ENCODE peak calls at places on chromosomes 2 and 18, in six cellular contexts. Z, U, D, R, K and X are unnamed samples.

GRCh38 chr18:12422936-12423335 is 15.2 kb downstream of the PRELID3A start:
- DNase-seq in Z (no peak), U (peak; percentile 63), D (no peak), R (no peak), K (no peak), X (no peak)

GRCh38 chr2:241813080-241813805 is 4.2 kb downstream of the NEU4 start:
- DNase-seq in Z (no peak), U (no peak), D (no peak), R (peak; percentile 36), K (no peak), X (no peak)

GRCh38 chr2:1742680-1743395 is 1.5 kb downstream of the PXDN start:
- DNase-seq in Z (no peak), U (peak; percentile 58), D (peak; percentile 76), R (peak; percentile 78), K (peak; percentile 85), X (peak; percentile 94)

GRCh38 chr2:219492575-219492974 is 6.1 kb upstream of the GMPPA start:
- DNase-seq in Z (no peak), U (no peak), D (no peak), R (no peak), K (no peak), X (no peak)

GRCh38 chr2:159256159-159256558 is 30.3 kb downstream of the WDSUB1 start:
- DNase-seq in Z (no peak), U (no peak), D (no peak), R (no peak), K (no peak), X (peak; percentile 28)

GRCh38 chr2:86485103-86485502 is 43.9 kb downstream of the KDM3A start:
- DNase-seq in Z (no peak), U (no peak), D (no peak), R (no peak), K (no peak), X (no peak)

GRCh38 chr2:120468136-120468535 is 122.2 kb downstream of the INHBB start:
- DNase-seq in Z (no peak), U (no peak), D (peak; percentile 8), R (no peak), K (no peak), X (no peak)

GRCh38 chr2:20620271-20620681 is 30.6 kb downstream of the HS1BP3 start:
- DNase-seq in Z (no peak), U (no peak), D (peak; percentile 25), R (no peak), K (no peak), X (no peak)

GRCh38 chr2:134508396-134508795 is 210.4 kb downstream of the TMEM163 start:
- DNase-seq in Z (no peak), U (no peak), D (no peak), R (no peak), K (no peak), X (no peak)

GRCh38 chr2:226984461-226985226 is 148.8 kb downstream of the RHBDD1 start:
- DNase-seq in Z (no peak), U (no peak), D (no peak), R (no peak), K (no peak), X (no peak)

GRCh38 chr2:70931376-70932000 is 4.2 kb upstream of the ATP6V1B1 start:
- DNase-seq in Z (no peak), U (no peak), D (no peak), R (no peak), K (no peak), X (no peak)

GRCh38 chr2:240997141-240997855 is 1.1 kb upstream of the SNED1 start:
- DNase-seq in Z (no peak), U (no peak), D (peak; percentile 50), R (no peak), K (peak; percentile 60), X (peak; percentile 49)

GRCh38 chr2:154386186-154386585 is 312.3 kb upstream of the KCNJ3 start:
- DNase-seq in Z (no peak), U (no peak), D (no peak), R (no peak), K (no peak), X (no peak)

GRCh38 chr2:37623971-37624897 is 47.2 kb downstream of the CDC42EP3 start:
- DNase-seq in Z (no peak), U (no peak), D (no peak), R (no peak), K (no peak), X (peak; percentile 62)

GRCh38 chr18:46950064-46950656 is 32.8 kb downstream of the KATNAL2 start:
- DNase-seq in Z (no peak), U (peak; percentile 9), D (no peak), R (no peak), K (no peak), X (peak; percentile 2)

GRCh38 chr2:159613515-159614336 is 2.6 kb downstream of the BAZ2B start:
- DNase-seq in Z (no peak), U (peak; percentile 30), D (no peak), R (no peak), K (no peak), X (peak; percentile 53)

GRCh38 chr2:234121999-234122398 is 71.5 kb downstream of the SPP2 start:
- DNase-seq in Z (no peak), U (no peak), D (no peak), R (no peak), K (no peak), X (no peak)

GRCh38 chr2:234110219-234110618 is 59.7 kb downstream of the SPP2 start:
- DNase-seq in Z (no peak), U (no peak), D (no peak), R (no peak), K (no peak), X (no peak)

GRCh38 chr2:234111523-234111922 is 61.0 kb downstream of the SPP2 start:
- DNase-seq in Z (peak; percentile 90), U (peak; percentile 62), D (no peak), R (no peak), K (no peak), X (peak; percentile 50)

DNA sequence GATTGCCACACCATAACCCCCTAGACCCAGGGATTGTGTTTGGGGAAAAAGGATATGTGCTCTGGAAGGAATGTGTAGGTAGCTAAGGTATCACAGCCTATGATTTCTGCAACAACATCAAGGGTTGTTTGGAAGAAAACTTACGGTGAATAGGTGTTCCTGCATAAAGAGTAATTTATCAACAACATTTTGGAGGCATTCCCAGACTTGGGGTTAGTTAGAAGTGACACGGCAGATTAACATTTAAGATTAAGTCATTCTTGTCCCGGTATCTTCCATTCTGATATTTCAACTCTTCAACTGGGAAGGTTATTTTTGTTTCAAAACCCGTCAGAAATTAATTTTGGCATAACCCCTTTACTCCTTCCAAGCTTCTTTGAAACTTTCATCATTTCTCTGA is 65.5 kb downstream of the SPP2 start:
- DNase-seq in Z (no peak), U (no peak), D (no peak), R (no peak), K (no peak), X (no peak)
- H3K4me3 ChIP-seq in Z (no peak overlapping the region), U (no peak overlapping the region), D (no peak overlapping the region), R (no peak overlapping the region), K (no peak overlapping the region), X (no peak overlapping the region)

GRCh38 chr2:51711761-51712160 is 679.8 kb upstream of the NRXN1 start:
- DNase-seq in Z (no peak), U (no peak), D (no peak), R (no peak), K (no peak), X (peak; percentile 82)

GRCh38 chr2:51705418-51705817 is 673.5 kb upstream of the NRXN1 start:
- DNase-seq in Z (no peak), U (no peak), D (no peak), R (no peak), K (no peak), X (no peak)

GRCh38 chr2:51707625-51708024 is 675.7 kb upstream of the NRXN1 start:
- DNase-seq in Z (no peak), U (no peak), D (no peak), R (no peak), K (no peak), X (no peak)

GRCh38 chr2:51706220-51706619 is 674.3 kb upstream of the NRXN1 start:
- DNase-seq in Z (no peak), U (no peak), D (no peak), R (no peak), K (no peak), X (no peak)

DNA sequence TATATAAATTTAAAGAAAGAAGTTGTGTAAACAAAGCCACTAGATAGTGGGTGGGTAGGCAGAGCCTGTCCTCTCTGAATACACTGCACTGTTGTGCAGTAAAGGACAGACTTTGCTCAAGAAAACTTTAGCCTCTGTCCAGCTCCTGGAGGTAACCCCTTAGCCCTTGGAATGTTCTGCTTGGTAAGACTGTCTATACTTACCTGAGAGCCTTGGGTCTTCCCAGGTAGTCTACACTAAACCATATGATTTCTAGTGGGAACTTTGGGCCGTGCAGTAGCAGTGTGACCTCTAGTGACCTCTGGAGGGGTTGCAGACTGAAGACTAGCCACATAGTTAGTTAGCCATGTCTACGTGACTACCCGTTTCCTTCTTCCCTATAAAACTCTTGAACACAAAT is 678.3 kb upstream of the NRXN1 start:
- DNase-seq in Z (peak; percentile 12), U (peak; percentile 23), D (no peak), R (no peak), K (no peak), X (no peak)
- TF ChIP-seq CTCF in Z (peak; percentile 38), U (peak; percentile 16), D (no peak), R (no peak), K (no peak), X (no peak)

DNA sequence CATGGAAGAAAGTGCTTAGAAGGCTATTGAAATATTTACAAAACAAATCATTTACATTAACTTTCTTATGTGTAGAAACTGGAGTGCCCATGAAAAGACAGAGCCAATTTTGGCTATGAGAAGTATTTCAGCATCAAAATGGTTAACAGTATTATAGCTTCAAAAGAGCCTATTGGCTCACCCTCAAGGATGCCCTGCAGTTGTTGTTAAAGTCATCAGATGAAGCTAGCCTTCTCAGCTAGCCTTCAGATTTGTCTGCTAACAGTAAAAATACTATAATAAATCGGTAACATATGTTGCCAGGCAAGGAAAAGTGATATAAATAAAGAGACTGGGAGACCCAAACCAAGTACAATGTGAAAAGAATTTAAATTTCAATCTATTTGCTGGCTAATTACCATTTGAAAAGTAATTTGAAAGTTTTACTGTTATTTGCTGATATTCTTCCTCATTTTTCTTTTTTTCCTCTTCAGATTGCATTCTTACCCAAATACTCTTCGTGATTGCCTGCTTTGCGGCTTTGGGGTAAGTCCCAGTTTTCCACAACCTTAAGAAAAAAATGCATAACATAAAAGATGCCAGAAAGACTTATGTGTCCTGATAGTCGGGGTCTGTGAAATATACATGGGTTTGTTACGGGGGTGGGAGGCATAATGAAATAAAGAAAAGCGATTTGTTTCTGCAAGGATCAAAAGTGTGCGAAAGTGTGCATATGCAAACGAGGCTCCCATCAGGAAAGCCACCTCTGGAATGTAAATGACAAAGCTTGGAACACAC is 256.5 kb downstream of the MEIS1 start:
- DNase-seq in Z (no peak), U (no peak), D (no peak), R (no peak), K (no peak), X (peak; percentile 32)
- H3K4me3 ChIP-seq in Z (no peak overlapping the region), U (no peak overlapping the region), D (peak overlapping the region; percentile 33), R (no peak overlapping the region), K (peak overlapping the region; percentile 11), X (no peak overlapping the region)

GRCh38 chr18:80034068-80034851 is at the start of gene RBFA:
- DNase-seq in Z (peak; percentile 94), U (peak; percentile 97), D (peak; percentile 100), R (peak; percentile 100), K (peak; percentile 100), X (peak; percentile 99)
- TF ChIP-seq CTCF in Z (peak; percentile 45), U (peak; percentile 35), D (peak; percentile 42), R (peak; percentile 54), K (peak; percentile 73), X (peak; percentile 50)